ENCODE peak calls at places on chromosomes 12 and 14, in five cellular contexts. E, Q, D, J and M are unnamed samples.

GRCh38 chr12:3310271-3311026 is 180.6 kb upstream of the PRMT8 start:
- DNase-seq in E (no peak), D (no peak), J (no peak), Q (no peak), M (no peak)

GRCh38 chr12:84912191-84913142 is at the start of gene SLC6A15:
- DNase-seq in J (peak; percentile 79), E (peak; percentile 88), Q (peak; percentile 31), D (peak; percentile 89), M (no peak)

GRCh38 chr14:97215263-97215969 is 418.2 kb downstream of the VRK1 start:
- DNase-seq in E (no peak), J (no peak), Q (no peak), D (no peak), M (no peak)

GRCh38 chr14:102982852-102983470 is 60.5 kb downstream of the AMN start:
- DNase-seq in E (no peak), Q (no peak), J (no peak), D (no peak), M (no peak)

GRCh38 chr12:65881348-65881961 is 57.2 kb downstream of the HMGA2 start:
- DNase-seq in J (no peak), D (peak; percentile 90), E (peak; percentile 86), Q (no peak), M (no peak)

GRCh38 chr12:19129486-19130223 is at the start of gene PLEKHA5:
- DNase-seq in E (peak; percentile 63), Q (peak; percentile 80), D (peak; percentile 72), J (peak; percentile 66), M (no peak)

GRCh38 chr12:4137441-4137840 is 136.1 kb upstream of the CCND2 start:
- DNase-seq in E (no peak), D (no peak), J (no peak), Q (no peak), M (no peak)

GRCh38 chr14:55052259-55052930 is 948 bp downstream of the MAPK1IP1L start:
- DNase-seq in E (peak; percentile 41), Q (no peak), J (peak; percentile 55), D (peak; percentile 51), M (no peak)

GRCh38 chr14:93880025-93880820 is 46.9 kb upstream of the FAM181A start:
- DNase-seq in D (no peak), Q (peak; percentile 13), J (no peak), E (peak; percentile 12), M (no peak)

GRCh38 chr12:12902036-12902435 is 10.7 kb downstream of the GPRC5A start:
- DNase-seq in E (peak; percentile 85), Q (no peak), J (no peak), D (peak; percentile 83), M (no peak)

GRCh38 chr12:115349711-115350110 is 665.7 kb upstream of the TBX3 start:
- DNase-seq in E (peak; percentile 31), J (no peak), D (peak; percentile 14), Q (no peak), M (no peak)

GRCh38 chr12:1619599-1619998 is 9.4 kb upstream of the WNT5B start:
- DNase-seq in D (no peak), E (no peak), J (peak; percentile 55), Q (no peak), M (no peak)

GRCh38 chr14:26855051-26855753 is 257.4 kb upstream of the NOVA1 start:
- DNase-seq in J (no peak), D (peak; percentile 68), Q (no peak), E (peak; percentile 59), M (no peak)

GRCh38 chr14:101823511-101824120 is 62.1 kb downstream of the PPP2R5C start:
- DNase-seq in E (no peak), D (no peak), J (no peak), Q (no peak), M (peak; percentile 59)

GRCh38 chr12:131950182-131950913 is 606 bp downstream of the EP400 start:
- DNase-seq in Q (no peak), J (peak; percentile 19), E (no peak), D (no peak), M (peak; percentile 71)

GRCh38 chr14:55073856-55074255 is 22.4 kb downstream of the MAPK1IP1L start:
- DNase-seq in J (no peak), D (peak; percentile 72), Q (no peak), E (peak; percentile 60), M (no peak)

GRCh38 chr12:50220357-50221061 is 53.3 kb upstream of the CERS5 start:
- DNase-seq in E (peak; percentile 92), J (peak; percentile 34), Q (no peak), D (peak; percentile 81), M (peak; percentile 53)

GRCh38 chr12:27101290-27101689 is 18.9 kb upstream of the C12orf71 start:
- DNase-seq in Q (no peak), J (no peak), D (no peak), E (peak; percentile 32), M (peak; percentile 36)

GRCh38 chr14:23861666-23862065 is 91.9 kb upstream of the DHRS4 start:
- DNase-seq in J (no peak), Q (peak; percentile 71), E (no peak), D (peak; percentile 4), M (peak; percentile 88)

GRCh38 chr14:93230539-93230938 is 23.5 kb downstream of the UBR7 start:
- DNase-seq in E (no peak), J (no peak), Q (no peak), D (no peak), M (no peak)

GRCh38 chr14:23579739-23580138 is 1.1 kb upstream of the JPH4 start:
- DNase-seq in Q (no peak), J (no peak), D (no peak), E (no peak), M (no peak)

GRCh38 chr14:49954171-49954631 is 61.3 kb downstream of the ARF6 start:
- DNase-seq in D (no peak), J (no peak), E (peak; percentile 68), Q (no peak), M (no peak)

GRCh38 chr12:118608770-118609344 is 232.5 kb downstream of the SUDS3 start:
- DNase-seq in D (no peak), Q (no peak), E (no peak), J (no peak), M (no peak)

GRCh38 chr14:69648480-69649414 is 37.4 kb downstream of the SUSD6 start:
- DNase-seq in E (peak; percentile 69), Q (no peak), J (peak; percentile 17), D (peak; percentile 77), M (peak; percentile 71)

GRCh38 chr12:60290532-60290931 is 694.7 kb downstream of the SLC16A7 start:
- DNase-seq in Q (no peak), E (no peak), D (no peak), J (no peak), M (no peak)

GRCh38 chr12:6092784-6093722 is 31.4 kb downstream of the VWF start:
- DNase-seq in J (no peak), E (peak; percentile 93), Q (no peak), D (peak; percentile 89), M (no peak)

GRCh38 chr14:101563654-101564443 is 2.6 kb downstream of the DIO3 start:
- DNase-seq in J (no peak), D (no peak), Q (no peak), E (no peak), M (no peak)

GRCh38 chr12:88448337-88448944 is 131.8 kb downstream of the KITLG start:
- DNase-seq in Q (no peak), D (no peak), J (no peak), E (no peak), M (no peak)

GRCh38 chr14:99701260-99701659 is 17.2 kb downstream of the CYP46A1 start:
- DNase-seq in J (no peak), E (no peak), Q (no peak), D (no peak), M (no peak)

GRCh38 chr12:130049666-130050065 is 112.6 kb upstream of the FZD10 start:
- DNase-seq in D (no peak), Q (no peak), J (no peak), E (no peak), M (no peak)

GRCh38 chr14:101049511-101049910 is 146.0 kb upstream of the RTL1 start:
- DNase-seq in Q (no peak), E (no peak), D (no peak), J (no peak), M (no peak)

GRCh38 chr12:89427508-89428156 is 75.3 kb upstream of the DUSP6 start:
- DNase-seq in J (peak; percentile 64), E (peak; percentile 52), Q (no peak), D (no peak), M (no peak)

GRCh38 chr14:98950356-98950895 is 321.6 kb downstream of the BCL11B start:
- DNase-seq in E (no peak), D (no peak), Q (no peak), J (no peak), M (no peak)

GRCh38 chr12:42481368-42481767 is 108.2 kb downstream of the PRICKLE1 start:
- DNase-seq in J (no peak), Q (no peak), D (no peak), E (no peak), M (no peak)
- H3K4me3 ChIP-seq in J (no peak overlapping the region), Q (no peak overlapping the region), D (no peak overlapping the region), E (no peak overlapping the region), M (no peak overlapping the region)

GRCh38 chr14:71576472-71576871 is 355.8 kb upstream of the RGS6 start:
- DNase-seq in Q (no peak), D (no peak), J (no peak), E (no peak), M (no peak)

GRCh38 chr14:71579331-71579730 is 352.9 kb upstream of the RGS6 start:
- DNase-seq in J (no peak), D (no peak), E (peak; percentile 33), Q (no peak), M (no peak)

DNA sequence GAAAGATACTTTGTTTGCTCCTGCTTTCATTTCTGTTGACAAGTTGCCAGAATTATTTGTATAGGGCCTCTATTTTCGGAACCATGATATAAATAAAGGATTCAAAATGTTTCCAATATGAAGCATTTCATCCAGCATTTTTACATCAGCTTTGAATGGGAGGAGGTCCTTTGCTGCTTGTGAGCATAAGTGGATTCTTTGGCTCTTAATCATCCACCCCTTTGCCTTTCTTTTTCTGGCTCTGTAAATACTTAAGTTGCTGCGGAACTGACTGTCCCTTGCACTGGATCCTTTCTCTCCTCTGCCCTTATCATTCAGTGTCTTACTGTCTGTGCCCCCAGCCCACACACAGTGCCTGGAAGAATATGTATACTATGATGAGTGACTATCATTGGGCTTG is 357.3 kb upstream of the RGS6 start:
- DNase-seq in D (peak; percentile 93), J (no peak), Q (no peak), E (peak; percentile 95), M (no peak)
- H3K4me3 ChIP-seq in D (no peak overlapping the region), J (no peak overlapping the region), Q (no peak overlapping the region), E (no peak overlapping the region), M (no peak overlapping the region)

GRCh38 chr12:46908936-46909635 is 83.3 kb upstream of the SLC38A4 start:
- DNase-seq in E (no peak), J (no peak), Q (no peak), D (no peak), M (no peak)
- H3K4me3 ChIP-seq in E (no peak overlapping the region), J (no peak overlapping the region), Q (no peak overlapping the region), D (no peak overlapping the region), M (no peak overlapping the region)

DNA sequence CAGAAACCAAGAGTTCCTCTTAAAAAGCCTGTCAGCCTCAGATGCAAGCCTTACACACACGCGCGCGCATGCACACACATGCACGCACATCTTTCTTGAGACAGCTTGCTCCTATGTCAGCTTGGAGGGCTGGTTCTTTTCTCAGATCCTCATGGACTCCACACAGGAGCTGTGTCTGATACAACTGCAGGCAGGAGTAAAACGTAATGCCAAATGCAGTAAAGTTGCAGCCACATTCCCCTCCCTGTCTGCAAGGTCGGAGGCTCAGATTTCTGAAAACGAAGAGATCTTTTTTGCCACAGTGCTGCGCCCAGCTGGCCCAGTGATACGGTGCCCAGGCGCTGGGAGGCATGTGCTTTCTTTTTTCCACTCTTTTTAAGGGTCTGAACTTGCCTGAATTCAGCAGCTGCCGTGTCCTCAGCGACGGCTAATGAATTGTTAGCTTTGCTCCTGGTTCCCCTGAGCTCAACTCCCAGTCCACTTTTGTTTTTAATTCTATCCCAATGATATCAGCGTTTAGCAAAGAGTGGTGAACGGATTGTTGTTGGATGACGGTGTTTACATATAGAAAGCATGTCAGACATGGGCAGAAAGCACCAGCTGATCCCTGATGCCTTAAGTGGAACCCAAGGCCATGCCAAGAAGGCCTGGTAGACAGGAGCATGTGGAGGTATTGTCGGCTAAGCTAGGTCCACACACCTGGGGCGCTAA is 72.9 kb upstream of the FOXN3 start:
- DNase-seq in J (no peak), D (no peak), E (no peak), Q (no peak), M (no peak)
- H3K4me3 ChIP-seq in J (no peak overlapping the region), D (no peak overlapping the region), E (no peak overlapping the region), Q (no peak overlapping the region), M (no peak overlapping the region)